ENCODE peak calls at places on chromosome 1, in six cellular contexts. F is stimulated activated CD8-positive, alpha-beta memory T cell treated with anti-CD3 and anti-CD28 coated beads, Interleukin-4, amount 100 ng/mL, for 24 hours; A is DMS153; E is fibroblast of lung; W is MG63; C is small intestine. M is an unnamed sample.

GRCh38 chr1:21259316-21260076 is 30.8 kb downstream of the ECE1 start:
- DNase-seq in A (no peak), E (no peak), W (no peak), F (no peak), C (no peak), M (no peak)

GRCh38 chr1:151990856-151991198 is 2.8 kb downstream of the S100A10 start:
- DNase-seq in F (no peak), W (peak; percentile 65), A (peak; percentile 27), C (peak; percentile 67), E (peak; percentile 73), M (peak; percentile 56)

GRCh38 chr1:67347688-67348472 is 40.2 kb downstream of the IL12RB2 start:
- DNase-seq in E (peak; percentile 67), W (peak; percentile 32), C (peak; percentile 52), F (no peak), A (peak; percentile 48), M (peak; percentile 58)

GRCh38 chr1:152328801-152329391 is 3.9 kb upstream of the FLG start:
- DNase-seq in F (no peak), A (no peak), E (no peak), C (no peak), W (no peak), M (no peak)

GRCh38 chr1:234980657-234981396 is 147.8 kb downstream of the TOMM20 start:
- DNase-seq in W (peak; percentile 99), A (no peak), F (peak; percentile 55), C (no peak), E (peak; percentile 98), M (peak; percentile 98)

GRCh38 chr1:68460935-68461334 is 11.2 kb upstream of the RPE65 start:
- DNase-seq in A (no peak), E (no peak), F (no peak), C (no peak), W (no peak), M (no peak)

GRCh38 chr1:59526240-59526639 is 229.3 kb downstream of the FGGY start:
- DNase-seq in C (no peak), W (no peak), A (no peak), F (no peak), E (no peak), M (no peak)

GRCh38 chr1:6991271-6991670 is 206.0 kb downstream of the CAMTA1 start:
- DNase-seq in W (no peak), F (no peak), A (no peak), C (no peak), E (peak; percentile 56), M (peak; percentile 30)

GRCh38 chr1:178055779-178056471 is 38.0 kb upstream of the RASAL2 start:
- DNase-seq in E (peak; percentile 25), A (no peak), W (peak; percentile 61), F (no peak), C (peak; percentile 74), M (peak; percentile 59)

GRCh38 chr1:229893762-229894444 is 173.1 kb upstream of the GALNT2 start:
- DNase-seq in A (no peak), F (no peak), C (peak; percentile 33), E (no peak), W (no peak), M (no peak)

GRCh38 chr1:2610036-2610720 is 22.6 kb downstream of the MMEL1 start:
- DNase-seq in F (no peak), A (no peak), C (peak; percentile 24), E (no peak), W (peak; percentile 35), M (no peak)